ENCODE peak calls at places on chromosome 14, in five cellular contexts. S is H4; J is Calu3; R is NK-92 treated with Interleukin-12 subunit alpha and Interleukin-12 subunit beta, amount 100 ng/mL, for 24 hours; E is cardiac septum. B is an unnamed sample.

GRCh38 chr14:63323148-63323547 is 4.4 kb upstream of the GPHB5 start:
- DNase-seq in E (no peak), R (no peak), J (no peak), S (no peak), B (no peak)

GRCh38 chr14:75147423-75148071 is 20.7 kb upstream of the NEK9 start:
- DNase-seq in E (peak), J (peak), R (no peak), S (peak), B (peak)

GRCh38 chr14:57139173-57139572 is 129.5 kb downstream of the EXOC5 start:
- DNase-seq in E (no peak), J (no peak), R (no peak), S (no peak), B (no peak)

GRCh38 chr14:100192250-100192671 is 32.8 kb upstream of the DEGS2 start:
- DNase-seq in E (no peak), S (no peak), J (no peak), R (no peak), B (no peak)

GRCh38 chr14:104805326-104805678 is 4.4 kb downstream of the ZBTB42 start:
- DNase-seq in E (no peak), J (peak), R (no peak), S (peak), B (no peak)

GRCh38 chr14:61452452-61452851 is 131.1 kb downstream of the PRKCH start:
- DNase-seq in S (no peak), E (no peak), J (no peak), R (peak), B (no peak)

GRCh38 chr14:104956290-104956890 is 21.8 kb downstream of the AHNAK2 start:
- DNase-seq in S (no peak), R (no peak), J (no peak), E (no peak), B (no peak)

GRCh38 chr14:68783408-68784297 is 9.2 kb downstream of the ZFP36L1 start:
- DNase-seq in E (peak), R (no peak), S (no peak), J (no peak), B (peak)

GRCh38 chr14:21894003-21894897 is 220.6 kb upstream of the OR4E1 start:
- DNase-seq in R (no peak), E (no peak), S (peak), J (peak), B (no peak)

GRCh38 chr14:55749201-55749812 is 169.3 kb downstream of the KTN1 start:
- DNase-seq in S (no peak), J (no peak), R (no peak), E (no peak), B (no peak)

GRCh38 chr14:38737657-38738056 is 365.4 kb downstream of the SEC23A start:
- DNase-seq in S (no peak), J (no peak), R (no peak), E (no peak), B (no peak)

GRCh38 chr14:81164167-81164774 is 56.5 kb downstream of the GTF2A1 start:
- DNase-seq in R (peak), J (peak), S (peak), E (no peak), B (peak)

GRCh38 chr14:72518809-72519377 is 375.0 kb downstream of the DPF3 start:
- DNase-seq in R (peak), S (no peak), J (no peak), E (no peak), B (no peak)

GRCh38 chr14:41739203-41739602 is 132.5 kb downstream of the LRFN5 start:
- DNase-seq in J (no peak), E (no peak), S (no peak), R (no peak), B (no peak)

GRCh38 chr14:54498095-54498531 is 9.3 kb upstream of the GMFB start:
- DNase-seq in R (no peak), E (no peak), S (no peak), J (no peak), B (no peak)

GRCh38 chr14:24367506-24368214 is at the start of gene NFATC4:
- DNase-seq in J (peak), R (no peak), E (no peak), S (peak), B (peak)

GRCh38 chr14:99168330-99168729 is 103.7 kb downstream of the BCL11B start:
- DNase-seq in J (no peak), R (no peak), E (no peak), S (no peak), B (no peak)

GRCh38 chr14:37595809-37596595 is 573 bp downstream of the TTC6 start:
- DNase-seq in J (peak), E (no peak), S (peak), R (no peak), B (peak)

GRCh38 chr14:25042362-25043299 is 7.3 kb downstream of the STXBP6 start:
- DNase-seq in S (peak), J (no peak), E (no peak), R (no peak), B (peak)

GRCh38 chr14:61631044-61631692 is 64.1 kb upstream of the HIF1A start:
- DNase-seq in R (no peak), S (no peak), J (no peak), E (no peak), B (no peak)

GRCh38 chr14:106826833-106827369 is 1300.5 kb downstream of the TMEM121 start:
- DNase-seq in E (no peak), J (no peak), S (no peak), R (no peak), B (no peak)

GRCh38 chr14:99231850-99232401 is 40.1 kb downstream of the BCL11B start:
- DNase-seq in J (no peak), E (no peak), S (peak), R (no peak), B (peak)

GRCh38 chr14:102726191-102726949 is 50.9 kb upstream of the TRAF3 start:
- DNase-seq in E (peak), J (no peak), S (no peak), R (no peak), B (no peak)

GRCh38 chr14:102754370-102755262 is 22.6 kb upstream of the TRAF3 start:
- DNase-seq in R (no peak), J (no peak), S (no peak), E (no peak), B (no peak)

B was measured in mucosa of gallbladder.